ENCODE peak calls at places on chromosomes 5 and 9, in seven cellular contexts. A, W, I, K, R, E and F are unnamed samples.

GRCh38 chr5:78405820-78406750 is 45.7 kb downstream of the SCAMP1 start:
- DNase-seq in A (peak; percentile 33), W (no peak), I (no peak), K (no peak), R (no peak), E (no peak), F (no peak)

GRCh38 chr5:123119334-123119986 is 30.4 kb downstream of the PRDM6 start:
- DNase-seq in A (peak; percentile 56), W (no peak), I (no peak), K (no peak), R (no peak), E (peak; percentile 10), F (no peak)

GRCh38 chr9:128169925-128170324 is 9.9 kb downstream of the BBLN start:
- DNase-seq in A (no peak), W (no peak), I (no peak), K (no peak), R (no peak), E (no peak), F (no peak)

GRCh38 chr9:81690251-81690851 is 1.0 kb upstream of the TLE1 start:
- DNase-seq in A (peak; percentile 57), W (peak; percentile 84), I (peak; percentile 16), K (peak; percentile 88), R (peak; percentile 83), E (no peak), F (no peak)

GRCh38 chr9:128921881-128922763 is 1.3 kb downstream of the PHYHD1 start:
- DNase-seq in A (no peak), W (peak; percentile 71), I (peak; percentile 39), K (peak; percentile 42), R (no peak), E (no peak), F (no peak)

GRCh38 chr5:38463634-38464521 is 92.6 kb downstream of the LIFR start:
- DNase-seq in A (peak; percentile 57), W (no peak), I (no peak), K (no peak), R (no peak), E (peak; percentile 84), F (no peak)

GRCh38 chr5:9392625-9393024 is 153.2 kb downstream of the SEMA5A start:
- DNase-seq in A (no peak), W (no peak), I (no peak), K (no peak), R (no peak), E (no peak), F (no peak)

GRCh38 chr5:73596705-73597328 is 29.2 kb upstream of the ARHGEF28 start:
- DNase-seq in A (peak; percentile 40), W (no peak), I (peak; percentile 31), K (peak; percentile 19), R (no peak), E (peak; percentile 56), F (no peak)

GRCh38 chr9:100038472-100038871 is 60.3 kb downstream of the ERP44 start:
- DNase-seq in A (no peak), W (no peak), I (no peak), K (no peak), R (no peak), E (no peak), F (no peak)

GRCh38 chr5:31890025-31890424 is 251.1 kb downstream of the PDZD2 start:
- DNase-seq in A (no peak), W (no peak), I (no peak), K (no peak), R (no peak), E (no peak), F (no peak)

GRCh38 chr5:136810198-136810823 is 445.0 kb upstream of the TRPC7 start:
- DNase-seq in A (no peak), W (no peak), I (no peak), K (no peak), R (no peak), E (no peak), F (no peak)

GRCh38 chr5:150644058-150644457 is 3.6 kb downstream of the SYNPO start:
- DNase-seq in A (no peak), W (no peak), I (no peak), K (no peak), R (no peak), E (no peak), F (no peak)
- H3K4me1 ChIP-seq in A (peaks cover 61% of the 10 kb centered on the region), W (peaks cover 41% of the 10 kb centered on the region), I (peaks cover 81% of the 10 kb centered on the region), K (peaks cover 11% of the 10 kb centered on the region), R (peaks cover 27% of the 10 kb centered on the region), E (peaks cover 52% of the 10 kb centered on the region), F (peaks cover 66% of the 10 kb centered on the region)

GRCh38 chr9:111631071-111631971 is at the start of gene DNAJC25:
- DNase-seq in A (peak; percentile 99), W (peak; percentile 97), I (peak; percentile 86), K (peak; percentile 97), R (peak; percentile 99), E (peak; percentile 97), F (peak; percentile 99)
- TF ChIP-seq POLR2A in A (peak; percentile 99), W (peak; percentile 99), I (peak; percentile 99), K (peak; percentile 100), R (peak; percentile 96), E (peak; percentile 99), F (peak; percentile 99)

GRCh38 chr5:126777257-126777973 is 479 bp downstream of the LMNB1 start:
- DNase-seq in A (no peak), W (peak; percentile 61), I (peak; percentile 9), K (peak; percentile 46), R (peak; percentile 95), E (no peak), F (no peak)
- TF ChIP-seq CTCF in A (peak; percentile 5), W (peak; percentile 6), I (peak; percentile 7), K (no peak), R (no peak), E (no peak), F (no peak)

DNA sequence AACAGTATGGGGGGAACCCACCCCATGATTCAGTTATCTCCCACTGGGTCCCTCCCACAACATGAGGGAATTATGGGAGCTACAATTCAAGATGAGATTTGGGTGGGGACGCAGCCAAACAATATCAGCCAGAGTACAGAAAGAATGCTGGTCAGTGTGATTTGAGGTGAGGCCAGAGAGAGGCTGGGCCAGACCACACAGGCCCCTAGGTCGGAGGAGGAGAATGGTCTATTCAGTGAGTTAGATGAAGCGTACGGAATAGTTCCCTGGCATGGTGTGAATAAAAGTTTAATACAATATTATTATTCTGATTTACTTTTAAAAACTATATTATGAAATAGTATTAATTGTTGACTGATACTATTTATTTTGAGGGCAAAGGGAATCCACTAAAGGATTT is 39.7 kb downstream of the PCSK5 start:
- DNase-seq in A (no peak), W (no peak), I (no peak), K (no peak), R (no peak), E (no peak), F (no peak)
- H3K4me1 ChIP-seq in A (peaks cover 3% of the 10 kb centered on the region), W (peaks cover 13% of the 10 kb centered on the region), I (no peaks in the 10 kb centered on the region), K (no peaks in the 10 kb centered on the region), R (peaks cover 2% of the 10 kb centered on the region), E (no peaks in the 10 kb centered on the region), F (peaks cover 25% of the 10 kb centered on the region)

DNA sequence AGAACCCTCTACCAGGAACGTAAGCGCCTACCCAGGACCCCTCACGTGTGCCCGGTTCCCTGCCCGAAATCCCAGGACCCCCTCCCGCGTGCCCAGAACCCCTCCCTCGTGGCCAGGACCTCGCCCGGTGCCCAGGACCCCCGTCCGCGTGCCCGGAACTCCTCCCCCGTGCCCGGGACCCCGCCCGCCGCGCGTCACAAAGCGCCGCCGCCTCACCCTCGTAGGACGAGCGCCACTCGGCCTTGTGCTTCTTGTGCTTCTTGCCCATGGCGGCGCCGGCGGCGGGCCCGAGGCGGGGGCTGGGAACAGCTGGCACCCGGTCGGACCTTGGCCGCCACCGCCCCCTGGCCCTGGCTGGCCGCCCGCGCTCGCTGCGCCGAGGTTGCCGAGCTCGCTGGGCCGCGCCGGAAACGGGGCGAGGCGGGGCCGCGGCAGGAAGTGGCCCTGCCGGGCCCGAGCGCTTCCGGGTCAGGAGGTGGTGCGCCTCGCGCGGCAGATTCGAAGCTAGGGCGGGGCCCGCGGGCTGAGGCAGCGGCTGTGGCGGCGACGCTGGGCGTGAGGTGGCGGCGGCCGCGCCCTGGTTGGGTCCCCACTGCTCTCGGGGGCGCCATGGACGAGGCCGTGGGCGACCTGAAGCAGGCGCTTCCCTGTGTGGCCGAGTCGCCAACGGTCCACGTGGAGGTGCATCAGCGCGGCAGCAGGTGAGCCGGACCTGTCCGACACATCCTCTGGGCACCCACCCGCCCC is at the start of the genes BRD9 and TRIP13:
- DNase-seq in A (peak; percentile 94), W (peak; percentile 77), I (peak; percentile 38), K (peak; percentile 74), R (peak; percentile 96), E (peak; percentile 38), F (no peak)
- TF ChIP-seq POLR2A in A (peak; percentile 40), W (peak; percentile 67), I (peak; percentile 35), K (peak; percentile 17), R (no peak), E (peak; percentile 78), F (no peak)

DNA sequence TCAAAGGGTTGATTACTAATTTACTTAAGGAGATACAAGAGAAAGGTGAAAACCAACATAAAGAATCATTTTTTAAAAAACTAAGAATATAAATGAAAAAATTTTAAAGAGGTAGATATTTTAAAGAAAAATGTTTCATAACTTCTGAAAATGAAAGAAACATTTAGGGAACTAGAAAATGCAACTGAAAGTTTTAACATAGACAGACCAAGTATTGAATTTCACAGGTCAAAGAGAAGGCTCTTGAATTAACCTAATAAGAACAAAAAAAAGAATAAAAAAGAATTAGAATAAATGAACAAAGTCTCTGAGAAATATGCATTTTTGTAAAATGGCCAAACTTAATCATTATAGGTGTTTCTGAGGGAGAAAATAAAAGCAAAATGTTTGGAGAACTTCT is 16.1 kb upstream of the FAM174A start:
- DNase-seq in A (no peak), W (no peak), I (no peak), K (no peak), R (no peak), E (no peak), F (no peak)
- TF ChIP-seq CTCF in A (no peak), W (no peak), I (no peak), K (no peak), R (no peak), E (no peak), F (no peak)

GRCh38 chr5:95923918-95924559 is 37.6 kb downstream of the ELL2 start:
- DNase-seq in A (no peak), W (no peak), I (no peak), K (no peak), R (no peak), E (no peak), F (no peak)

GRCh38 chr5:95920822-95921221 is 40.8 kb downstream of the ELL2 start:
- DNase-seq in A (no peak), W (no peak), I (no peak), K (no peak), R (no peak), E (no peak), F (no peak)

GRCh38 chr5:95921501-95921900 is 40.1 kb downstream of the ELL2 start:
- DNase-seq in A (no peak), W (no peak), I (no peak), K (no peak), R (no peak), E (no peak), F (no peak)

GRCh38 chr5:95924720-95925119 is 36.9 kb downstream of the ELL2 start:
- DNase-seq in A (no peak), W (no peak), I (no peak), K (peak; percentile 26), R (no peak), E (no peak), F (no peak)

GRCh38 chr5:95922798-95923197 is 38.9 kb downstream of the ELL2 start:
- DNase-seq in A (no peak), W (no peak), I (no peak), K (no peak), R (no peak), E (no peak), F (no peak)
- H3K4me1 ChIP-seq in A (peaks cover 17% of the 10 kb centered on the region), W (peaks cover 17% of the 10 kb centered on the region), I (peaks cover 4% of the 10 kb centered on the region), K (peaks cover 5% of the 10 kb centered on the region), R (peaks cover 9% of the 10 kb centered on the region), E (no peaks in the 10 kb centered on the region), F (peaks cover 29% of the 10 kb centered on the region)